ENCODE peak calls at places on chromosomes 11 and 22, in four cellular contexts. One of them, this sample, is unnamed.

GRCh38 chr22:18952022-18952421 is 15.9 kb upstream of the PRODH start:
- DNase-seq in uterus: no peak
- DNase-seq in H9: no peak
- DNase-seq in thoracic aorta: no peak
- DNase-seq in this sample: no peak

GRCh38 chr11:70024036-70024772 is 53.9 kb upstream of the ANO1 start:
- DNase-seq in uterus: no peak
- DNase-seq in H9: peak
- DNase-seq in thoracic aorta: no peak
- DNase-seq in this sample: no peak

GRCh38 chr11:68014157-68014965 is 4.2 kb downstream of the ALDH3B1 start:
- DNase-seq in uterus: no peak
- DNase-seq in H9: no peak
- DNase-seq in thoracic aorta: no peak
- DNase-seq in this sample: no peak

GRCh38 chr11:77080643-77081210 is 14.0 kb downstream of the CAPN5 start:
- DNase-seq in uterus: no peak
- DNase-seq in H9: no peak
- DNase-seq in thoracic aorta: peak
- DNase-seq in this sample: no peak

GRCh38 chr22:37804502-37804885 is 3.2 kb upstream of the GCAT start:
- DNase-seq in uterus: no peak
- DNase-seq in H9: no peak
- DNase-seq in thoracic aorta: no peak
- DNase-seq in this sample: no peak

GRCh38 chr11:104146943-104147342 is 17.0 kb downstream of the PDGFD start:
- DNase-seq in uterus: no peak
- DNase-seq in H9: no peak
- DNase-seq in thoracic aorta: no peak
- DNase-seq in this sample: no peak

GRCh38 chr11:72556433-72556832 is 117.8 kb downstream of the PDE2A start:
- DNase-seq in uterus: no peak
- DNase-seq in H9: no peak
- DNase-seq in thoracic aorta: no peak
- DNase-seq in this sample: no peak

GRCh38 chr22:44685384-44686056 is 16.5 kb upstream of the PRR5 start:
- DNase-seq in uterus: no peak
- DNase-seq in H9: peak
- DNase-seq in thoracic aorta: no peak
- DNase-seq in this sample: no peak

GRCh38 chr22:35559354-35560005 is 18.8 kb downstream of the RASD2 start:
- DNase-seq in uterus: no peak
- DNase-seq in H9: no peak
- DNase-seq in thoracic aorta: no peak
- DNase-seq in this sample: no peak

GRCh38 chr22:35684270-35684700 is 33.4 kb upstream of the APOL5 start:
- DNase-seq in uterus: peak
- DNase-seq in H9: peak
- DNase-seq in thoracic aorta: no peak
- DNase-seq in this sample: no peak

GRCh38 chr22:31776231-31776630 is 22.4 kb downstream of the DEPDC5 start:
- DNase-seq in uterus: no peak
- DNase-seq in H9: no peak
- DNase-seq in thoracic aorta: no peak
- DNase-seq in this sample: no peak

GRCh38 chr22:50604623-50605348 is 4.2 kb downstream of the MAPK8IP2 start:
- DNase-seq in uterus: no peak
- DNase-seq in H9: no peak
- DNase-seq in thoracic aorta: no peak
- DNase-seq in this sample: no peak

GRCh38 chr11:102197759-102198158 is 87.5 kb downstream of the YAP1 start:
- DNase-seq in uterus: no peak
- DNase-seq in H9: peak
- DNase-seq in thoracic aorta: no peak
- DNase-seq in this sample: no peak

GRCh38 chr11:79045811-79046304 is 395.0 kb downstream of the TENM4 start:
- DNase-seq in uterus: no peak
- DNase-seq in H9: no peak
- DNase-seq in thoracic aorta: no peak
- DNase-seq in this sample: peak

GRCh38 chr22:37502342-37503182 is 16.4 kb upstream of the MFNG start:
- DNase-seq in uterus: peak
- DNase-seq in H9: no peak
- DNase-seq in thoracic aorta: no peak
- DNase-seq in this sample: no peak

GRCh38 chr11:11020747-11021149 is 162.9 kb upstream of the ZBED5 start:
- DNase-seq in uterus: no peak
- DNase-seq in H9: no peak
- DNase-seq in thoracic aorta: no peak
- DNase-seq in this sample: no peak

GRCh38 chr11:2271077-2271326 is 614 bp upstream of the ASCL2 start:
- DNase-seq in uterus: no peak
- DNase-seq in H9: no peak
- DNase-seq in thoracic aorta: no peak
- DNase-seq in this sample: no peak

GRCh38 chr22:20553947-20554741 is 46.7 kb downstream of the MED15 start:
- DNase-seq in uterus: no peak
- DNase-seq in H9: no peak
- DNase-seq in thoracic aorta: no peak
- DNase-seq in this sample: no peak

GRCh38 chr11:76491644-76492043 is 46.8 kb downstream of the EMSY start:
- DNase-seq in uterus: no peak
- DNase-seq in H9: no peak
- DNase-seq in thoracic aorta: no peak
- DNase-seq in this sample: no peak

GRCh38 chr11:9852465-9852864 is 188.6 kb downstream of the SWAP70 start:
- DNase-seq in uterus: no peak
- DNase-seq in H9: no peak
- DNase-seq in thoracic aorta: no peak
- DNase-seq in this sample: no peak

GRCh38 chr11:72562431-72562830 is 111.8 kb downstream of the PDE2A start:
- DNase-seq in uterus: no peak
- DNase-seq in H9: no peak
- DNase-seq in thoracic aorta: no peak
- DNase-seq in this sample: no peak

GRCh38 chr22:25700996-25701815 is 40.8 kb upstream of the MYO18B start:
- DNase-seq in uterus: no peak
- DNase-seq in H9: no peak
- DNase-seq in thoracic aorta: no peak
- DNase-seq in this sample: peak

GRCh38 chr22:32444068-32444467 is 20.2 kb downstream of the BPIFC start:
- DNase-seq in uterus: no peak
- DNase-seq in H9: peak
- DNase-seq in thoracic aorta: no peak
- DNase-seq in this sample: no peak

GRCh38 chr22:38850399-38850798 is 6.6 kb upstream of the NPTXR start:
- DNase-seq in uterus: no peak
- DNase-seq in H9: no peak
- DNase-seq in thoracic aorta: no peak
- DNase-seq in this sample: no peak

GRCh38 chr22:36395061-36395849 is 7.5 kb upstream of the MYH9 start:
- DNase-seq in uterus: no peak
- DNase-seq in H9: no peak
- DNase-seq in thoracic aorta: no peak
- DNase-seq in this sample: no peak

GRCh38 chr22:49976439-49977175 is 16.0 kb downstream of the PIM3 start:
- DNase-seq in uterus: no peak
- DNase-seq in H9: no peak
- DNase-seq in thoracic aorta: peak
- DNase-seq in this sample: no peak

GRCh38 chr22:34804588-34804987 is 261.4 kb upstream of the ISX start:
- DNase-seq in uterus: no peak
- DNase-seq in H9: peak
- DNase-seq in thoracic aorta: no peak
- DNase-seq in this sample: no peak

GRCh38 chr11:69114811-69115523 is 40.8 kb upstream of the SMIM38 start:
- DNase-seq in uterus: no peak
- DNase-seq in H9: no peak
- DNase-seq in thoracic aorta: no peak
- DNase-seq in this sample: no peak

GRCh38 chr22:50209893-50210292 is 9.1 kb downstream of the SELENOO start:
- DNase-seq in uterus: peak
- DNase-seq in H9: no peak
- DNase-seq in thoracic aorta: no peak
- DNase-seq in this sample: no peak

GRCh38 chr11:43825217-43825816 is 55.3 kb upstream of the ALKBH3 start:
- DNase-seq in uterus: no peak
- DNase-seq in H9: no peak
- DNase-seq in thoracic aorta: no peak
- DNase-seq in this sample: no peak

GRCh38 chr22:39315389-39315788 is 4.0 kb downstream of the RPL3 start:
- DNase-seq in uterus: no peak
- DNase-seq in H9: no peak
- DNase-seq in thoracic aorta: no peak
- DNase-seq in this sample: no peak

GRCh38 chr11:22130462-22131053 is 62.3 kb upstream of the ANO5 start:
- DNase-seq in uterus: no peak
- DNase-seq in H9: no peak
- DNase-seq in thoracic aorta: no peak
- DNase-seq in this sample: no peak

GRCh38 chr22:41023299-41023623 is 69.1 kb upstream of the EP300 start:
- DNase-seq in uterus: no peak
- DNase-seq in H9: no peak
- DNase-seq in thoracic aorta: no peak
- DNase-seq in this sample: no peak
- H3K27ac ChIP-seq in uterus: peak
- H3K27ac ChIP-seq in H9: no peak
- H3K27ac ChIP-seq in thoracic aorta: peak
- H3K27ac ChIP-seq in this sample: no peak

DNA sequence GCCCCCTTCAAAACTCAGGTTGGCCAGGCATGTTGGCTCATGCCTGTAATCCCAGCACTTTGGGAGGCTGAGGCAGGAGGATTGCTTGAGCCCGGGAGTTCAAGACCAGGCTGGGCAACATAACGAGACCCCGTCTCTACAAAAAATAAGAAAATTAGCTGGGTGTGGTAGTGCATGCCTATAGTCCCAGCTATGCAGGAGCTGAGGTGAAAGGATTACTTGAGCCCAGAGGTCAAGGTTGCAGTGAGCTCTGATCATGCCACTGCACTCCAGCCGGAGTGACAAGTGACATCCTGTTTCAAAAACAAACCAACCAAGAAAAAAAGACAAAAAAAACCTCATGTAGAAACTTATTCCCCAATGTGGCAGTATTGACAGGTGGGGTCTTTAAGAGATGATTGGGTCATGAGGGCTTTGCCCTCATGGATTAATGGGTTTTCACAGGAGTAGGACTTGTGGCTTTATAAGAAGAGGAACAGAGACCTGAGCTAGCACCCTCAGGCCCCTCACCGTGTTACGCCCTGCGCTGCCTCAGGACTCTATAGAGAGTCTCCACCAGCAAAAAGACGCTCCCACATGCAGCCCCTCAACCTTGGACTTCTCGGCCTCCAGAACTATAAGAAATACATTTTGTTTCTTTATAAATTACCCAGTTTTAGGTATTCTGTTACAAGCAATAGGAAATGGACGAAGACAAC is 22.3 kb downstream of the LAYN start:
- DNase-seq in uterus: no peak
- DNase-seq in H9: no peak
- DNase-seq in thoracic aorta: no peak
- DNase-seq in this sample: no peak
- H3K27ac ChIP-seq in uterus: peak
- H3K27ac ChIP-seq in H9: no peak
- H3K27ac ChIP-seq in thoracic aorta: no peak
- H3K27ac ChIP-seq in this sample: no peak

GRCh38 chr11:31805037-31805628 is 6.0 kb downstream of the PAX6 start:
- DNase-seq in uterus: no peak
- DNase-seq in H9: peak
- DNase-seq in thoracic aorta: no peak
- DNase-seq in this sample: no peak
- H3K27ac ChIP-seq in uterus: no peak
- H3K27ac ChIP-seq in H9: no peak
- H3K27ac ChIP-seq in thoracic aorta: no peak
- H3K27ac ChIP-seq in this sample: peak

GRCh38 chr11:288328-289144 is at the start of gene PGGHG:
- DNase-seq in uterus: peak
- DNase-seq in H9: peak
- DNase-seq in thoracic aorta: no peak
- DNase-seq in this sample: no peak
- H3K27ac ChIP-seq in uterus: peak
- H3K27ac ChIP-seq in H9: no peak
- H3K27ac ChIP-seq in thoracic aorta: no peak
- H3K27ac ChIP-seq in this sample: no peak

DNA sequence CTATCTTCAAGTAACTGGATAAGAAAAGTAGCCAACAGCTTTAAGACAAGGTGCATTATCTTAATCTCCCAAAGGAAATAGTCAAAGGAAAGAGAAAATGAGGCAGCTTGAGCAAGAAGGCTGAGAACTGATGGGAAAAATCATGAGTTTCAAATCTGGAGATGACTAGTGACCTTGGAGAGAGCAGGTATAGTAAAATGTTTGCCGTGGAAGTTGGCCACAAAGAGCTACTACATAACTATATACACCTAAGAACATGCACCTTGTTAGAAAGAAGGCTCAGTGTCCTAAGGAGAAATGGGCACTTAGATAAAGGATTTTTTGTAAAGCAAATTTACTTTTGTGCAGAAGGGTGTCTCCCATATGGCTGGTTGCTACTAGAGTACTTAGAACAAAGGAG is 80.8 kb upstream of the FSHB start:
- DNase-seq in uterus: no peak
- DNase-seq in H9: no peak
- DNase-seq in thoracic aorta: no peak
- DNase-seq in this sample: no peak
- H3K27ac ChIP-seq in uterus: no peak
- H3K27ac ChIP-seq in H9: no peak
- H3K27ac ChIP-seq in thoracic aorta: no peak
- H3K27ac ChIP-seq in this sample: no peak

GRCh38 chr22:30276041-30276440 is 9.4 kb upstream of the OSM start:
- DNase-seq in uterus: no peak
- DNase-seq in H9: no peak
- DNase-seq in thoracic aorta: no peak
- DNase-seq in this sample: no peak
- H3K27ac ChIP-seq in uterus: no peak
- H3K27ac ChIP-seq in H9: no peak
- H3K27ac ChIP-seq in thoracic aorta: no peak
- H3K27ac ChIP-seq in this sample: no peak